ENCODE peak calls at places on chromosome 22, in nine cellular contexts. B is H1, Z is esophagus squamous epithelium, K is Caco-2, V is fibroblast of mammary gland, A is nephron progenitor cell, D is AG09309, H is psoas muscle, N is hepatocyte. U is an unnamed sample.

GRCh38 chr22:19800761-19801244 is 40.2 kb downstream of the TBX1 start:
- DNase-seq in B (no peak), Z (no peak), K (peak; percentile 49), V (peak; percentile 43), A (no peak), D (no peak), H (peak; percentile 67), N (no peak), U (no peak)

GRCh38 chr22:19727310-19728150 is 4.2 kb downstream of the GP1BB start:
- DNase-seq in B (no peak), Z (no peak), K (no peak), V (no peak), A (no peak), D (no peak), H (no peak), N (no peak), U (no peak)

GRCh38 chr22:35528967-35529366 is 11.7 kb upstream of the RASD2 start:
- DNase-seq in B (no peak), Z (no peak), K (no peak), V (peak; percentile 33), A (no peak), D (no peak), H (no peak), N (no peak), U (no peak)

GRCh38 chr22:38032681-38033521 is 24.3 kb upstream of the PICK1 start:
- DNase-seq in B (no peak), Z (no peak), K (no peak), V (peak; percentile 96), A (no peak), D (peak; percentile 51), H (no peak), N (peak; percentile 45), U (peak; percentile 30)

GRCh38 chr22:37289156-37289735 is 6.9 kb downstream of the CYTH4 start:
- DNase-seq in B (no peak), Z (no peak), K (no peak), V (no peak), A (no peak), D (no peak), H (no peak), N (no peak), U (no peak)

GRCh38 chr22:19615001-19615461 is 90.8 kb upstream of the CLDN5 start:
- DNase-seq in B (no peak), Z (no peak), K (no peak), V (no peak), A (no peak), D (no peak), H (no peak), N (no peak), U (no peak)

GRCh38 chr22:37563153-37564081 is 3.1 kb downstream of the CDC42EP1 start:
- DNase-seq in B (no peak), Z (no peak), K (peak; percentile 77), V (peak; percentile 94), A (peak; percentile 21), D (peak; percentile 78), H (peak; percentile 81), N (peak; percentile 90), U (peak; percentile 83)

GRCh38 chr22:42800731-42801536 is 56.1 kb downstream of the ARFGAP3 start:
- DNase-seq in B (no peak), Z (no peak), K (no peak), V (no peak), A (no peak), D (no peak), H (no peak), N (no peak), U (no peak)

GRCh38 chr22:42301742-42302102 is 31.3 kb upstream of the TCF20 start:
- DNase-seq in B (no peak), Z (no peak), K (no peak), V (no peak), A (no peak), D (no peak), H (no peak), N (no peak), U (no peak)

GRCh38 chr22:29623553-29624169 is 20.2 kb downstream of the NF2 start:
- DNase-seq in B (no peak), Z (no peak), K (no peak), V (no peak), A (no peak), D (no peak), H (no peak), N (no peak), U (no peak)

DNA sequence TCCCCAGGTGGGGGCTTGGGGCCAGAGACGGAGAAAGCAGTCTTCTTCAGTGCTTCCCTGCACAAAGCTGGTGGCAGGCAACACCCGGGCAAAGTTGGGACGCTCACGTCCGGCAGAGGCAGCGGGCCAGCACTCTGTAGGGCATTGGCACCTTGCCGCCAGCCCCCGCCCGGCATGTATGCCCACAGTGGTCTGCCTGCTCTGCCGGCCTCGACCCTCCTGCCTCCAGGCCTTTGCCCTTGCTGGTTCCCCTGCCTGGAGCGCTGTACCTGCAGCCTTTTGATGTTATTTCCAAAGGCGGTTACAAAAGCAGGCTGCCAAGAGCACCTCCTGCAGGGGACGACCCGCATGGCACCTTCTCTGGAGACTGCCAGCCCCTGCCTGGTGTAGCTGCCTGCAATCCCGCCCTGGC is 56.5 kb upstream of the SHISAL1 start:
- DNase-seq in B (peak; percentile 92), Z (no peak), K (peak; percentile 15), V (no peak), A (no peak), D (no peak), H (peak; percentile 45), N (no peak), U (no peak)
- TF ChIP-seq CTCF in B (peak; percentile 87), Z (no peak), K (peak; percentile 21), V (no peak), A (no peak), D (no peak), H (no peak), N (no peak), U (peak; percentile 21)

DNA sequence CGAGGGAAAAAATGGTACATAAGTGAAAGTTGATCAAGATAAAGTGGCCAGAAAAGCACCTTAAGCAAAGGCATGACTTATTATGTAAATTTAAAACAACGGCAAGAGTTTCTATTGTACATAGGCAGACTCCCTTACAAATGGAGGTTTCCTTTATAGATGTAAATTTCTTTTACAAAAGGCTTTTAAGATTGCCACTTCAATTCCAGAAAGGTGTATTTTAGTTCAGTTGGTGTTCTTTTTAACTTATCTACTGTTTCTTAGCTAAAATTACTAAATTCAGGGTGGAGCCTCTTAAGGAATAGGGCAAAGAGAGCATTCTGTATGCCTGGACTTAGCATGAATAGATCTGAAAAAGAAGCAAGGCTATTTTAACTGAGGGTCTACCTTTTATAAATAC is 24.9 kb upstream of the GNAZ start:
- DNase-seq in B (no peak), Z (no peak), K (no peak), V (no peak), A (no peak), D (no peak), H (no peak), N (no peak), U (no peak)
- TF ChIP-seq CTCF in B (no peak), Z (no peak), K (no peak), V (no peak), A (no peak), D (no peak), H (no peak), N (no peak), U (no peak)

DNA sequence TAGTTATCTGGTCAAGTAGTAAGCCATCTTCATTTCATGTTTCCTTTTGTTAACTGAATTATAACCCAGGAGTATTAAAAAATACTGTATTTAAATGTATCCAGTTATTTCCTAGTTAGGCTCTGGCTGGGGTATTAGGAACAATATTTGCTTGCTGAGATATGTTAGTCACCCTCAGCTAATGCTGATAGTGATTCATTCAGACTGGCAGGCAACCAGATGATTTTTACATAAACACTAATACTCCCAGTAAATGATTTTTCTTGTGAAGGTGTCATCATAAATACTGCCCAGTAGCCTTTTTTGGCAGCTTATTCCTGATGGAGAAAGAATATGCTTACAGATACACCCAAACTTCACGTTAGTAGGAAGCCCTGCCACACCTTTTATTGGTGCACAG is 8.1 kb downstream of the YWHAH start:
- DNase-seq in B (no peak), Z (no peak), K (no peak), V (peak; percentile 92), A (no peak), D (peak; percentile 72), H (no peak), N (no peak), U (no peak)
- TF ChIP-seq CTCF in B (no peak), Z (no peak), K (peak; percentile 1), V (no peak), A (no peak), D (no peak), H (no peak), N (no peak), U (no peak)

DNA sequence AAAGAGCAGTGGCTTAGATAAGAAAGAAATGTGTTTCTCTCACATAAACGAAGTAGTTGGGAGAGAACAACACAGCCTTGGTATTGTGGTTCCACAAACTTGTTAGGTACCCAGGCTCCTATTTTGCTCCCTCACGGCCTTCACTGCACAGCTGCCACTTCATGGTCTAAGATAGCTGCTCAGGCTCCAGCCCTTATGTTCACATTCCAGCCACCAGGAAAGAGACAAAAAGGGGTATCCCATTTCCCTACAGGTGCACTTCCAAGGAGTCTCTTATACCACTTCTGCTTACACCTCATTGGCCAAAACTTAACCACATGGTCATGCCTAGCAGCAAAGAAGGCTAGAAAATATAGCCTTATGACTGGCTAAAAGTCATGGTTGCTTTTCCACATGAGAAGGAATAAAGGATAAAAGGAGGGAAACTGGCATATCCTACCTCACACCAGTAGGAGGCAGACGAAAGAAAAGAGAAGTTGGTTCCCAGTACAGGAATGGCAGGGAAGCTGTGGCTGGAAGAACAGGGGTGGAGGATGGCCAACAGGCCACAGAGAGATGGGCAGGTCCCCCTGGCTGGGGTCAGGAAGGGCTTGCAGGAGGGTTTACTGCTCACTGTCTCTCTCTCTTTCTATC is 5.4 kb upstream of the HDHD5 start:
- DNase-seq in B (no peak), Z (no peak), K (peak; percentile 15), V (peak; percentile 14), A (no peak), D (no peak), H (no peak), N (no peak), U (no peak)
- TF ChIP-seq CTCF in B (peak; percentile 8), Z (no peak), K (no peak), V (peak; percentile 38), A (peak; percentile 21), D (peak; percentile 8), H (no peak), N (peak; percentile 2), U (peak; percentile 42)

GRCh38 chr22:20981787-20982562 is at the start of gene LZTR1:
- DNase-seq in B (peak; percentile 86), Z (no peak), K (peak; percentile 88), V (peak; percentile 76), A (peak; percentile 81), D (peak; percentile 46), H (peak; percentile 91), N (peak; percentile 91), U (no peak)
- TF ChIP-seq CTCF in B (peak; percentile 65), Z (peak; percentile 45), K (peak; percentile 51), V (peak; percentile 48), A (no peak), D (peak; percentile 66), H (peak; percentile 57), N (peak; percentile 48), U (peak; percentile 59)